ENCODE peak calls at places on chromosomes 6 and 20, in ten cellular contexts. One of them, this sample, is unnamed.

GRCh38 chr6:139939189-139939979 is 564.9 kb upstream of the CITED2 start:
- DNase-seq in fibroblast of mammary gland: no peak
- DNase-seq in activated gamma-delta T cell treated with anti-CD3 and anti-CD28 coated beads, Interleukin-2, amount 50 U/mL, for 16 hours: no peak
- DNase-seq in mesothelial cell of epicardium: no peak
- DNase-seq in GM13976: peak
- DNase-seq in aorta: no peak
- DNase-seq in CD8-positive, alpha-beta T cell: no peak
- DNase-seq in GM12865: peak
- DNase-seq in DMS 273 treated with DMSO at 0.1 percent for 48 hours: no peak
- DNase-seq in CD4-positive, CD25-positive, alpha-beta regulatory T cell: no peak
- DNase-seq in this sample: peak

GRCh38 chr20:17705916-17706315 is 6.2 kb downstream of the BANF2 start:
- DNase-seq in DMS 273 treated with DMSO at 0.1 percent for 48 hours: no peak
- DNase-seq in CD8-positive, alpha-beta T cell: no peak
- DNase-seq in GM13976: no peak
- DNase-seq in GM12865: no peak
- DNase-seq in activated gamma-delta T cell treated with anti-CD3 and anti-CD28 coated beads, Interleukin-2, amount 50 U/mL, for 16 hours: no peak
- DNase-seq in aorta: no peak
- DNase-seq in mesothelial cell of epicardium: no peak
- DNase-seq in fibroblast of mammary gland: no peak
- DNase-seq in CD4-positive, CD25-positive, alpha-beta regulatory T cell: no peak
- DNase-seq in this sample: no peak

GRCh38 chr20:58992911-58993310 is 11.9 kb downstream of the NELFCD start:
- DNase-seq in CD4-positive, CD25-positive, alpha-beta regulatory T cell: no peak
- DNase-seq in mesothelial cell of epicardium: no peak
- DNase-seq in GM12865: no peak
- DNase-seq in fibroblast of mammary gland: no peak
- DNase-seq in activated gamma-delta T cell treated with anti-CD3 and anti-CD28 coated beads, Interleukin-2, amount 50 U/mL, for 16 hours: no peak
- DNase-seq in aorta: no peak
- DNase-seq in GM13976: no peak
- DNase-seq in DMS 273 treated with DMSO at 0.1 percent for 48 hours: no peak
- DNase-seq in CD8-positive, alpha-beta T cell: no peak
- DNase-seq in this sample: no peak

GRCh38 chr6:116405147-116405546 is 34.4 kb downstream of the DSE start:
- DNase-seq in fibroblast of mammary gland: peak
- DNase-seq in aorta: no peak
- DNase-seq in activated gamma-delta T cell treated with anti-CD3 and anti-CD28 coated beads, Interleukin-2, amount 50 U/mL, for 16 hours: no peak
- DNase-seq in CD4-positive, CD25-positive, alpha-beta regulatory T cell: no peak
- DNase-seq in GM12865: peak
- DNase-seq in DMS 273 treated with DMSO at 0.1 percent for 48 hours: no peak
- DNase-seq in GM13976: peak
- DNase-seq in CD8-positive, alpha-beta T cell: no peak
- DNase-seq in mesothelial cell of epicardium: no peak
- DNase-seq in this sample: no peak

GRCh38 chr6:45289751-45290514 is 38.2 kb upstream of the RUNX2 start:
- DNase-seq in fibroblast of mammary gland: no peak
- DNase-seq in DMS 273 treated with DMSO at 0.1 percent for 48 hours: no peak
- DNase-seq in mesothelial cell of epicardium: no peak
- DNase-seq in GM13976: no peak
- DNase-seq in GM12865: no peak
- DNase-seq in aorta: no peak
- DNase-seq in CD4-positive, CD25-positive, alpha-beta regulatory T cell: no peak
- DNase-seq in activated gamma-delta T cell treated with anti-CD3 and anti-CD28 coated beads, Interleukin-2, amount 50 U/mL, for 16 hours: no peak
- DNase-seq in CD8-positive, alpha-beta T cell: no peak
- DNase-seq in this sample: no peak

GRCh38 chr6:156396791-156397418 is 380.3 kb upstream of the ARID1B start:
- DNase-seq in DMS 273 treated with DMSO at 0.1 percent for 48 hours: no peak
- DNase-seq in aorta: no peak
- DNase-seq in mesothelial cell of epicardium: no peak
- DNase-seq in fibroblast of mammary gland: no peak
- DNase-seq in activated gamma-delta T cell treated with anti-CD3 and anti-CD28 coated beads, Interleukin-2, amount 50 U/mL, for 16 hours: no peak
- DNase-seq in GM13976: peak
- DNase-seq in CD4-positive, CD25-positive, alpha-beta regulatory T cell: peak
- DNase-seq in GM12865: no peak
- DNase-seq in CD8-positive, alpha-beta T cell: no peak
- DNase-seq in this sample: peak

GRCh38 chr20:9590189-9590588 is 75.8 kb downstream of the LAMP5 start:
- DNase-seq in activated gamma-delta T cell treated with anti-CD3 and anti-CD28 coated beads, Interleukin-2, amount 50 U/mL, for 16 hours: no peak
- DNase-seq in aorta: no peak
- DNase-seq in CD8-positive, alpha-beta T cell: no peak
- DNase-seq in DMS 273 treated with DMSO at 0.1 percent for 48 hours: no peak
- DNase-seq in fibroblast of mammary gland: peak
- DNase-seq in CD4-positive, CD25-positive, alpha-beta regulatory T cell: no peak
- DNase-seq in GM12865: peak
- DNase-seq in GM13976: no peak
- DNase-seq in mesothelial cell of epicardium: no peak
- DNase-seq in this sample: no peak

GRCh38 chr6:41059569-41059968 is 6.6 kb downstream of the APOBEC2 start:
- DNase-seq in mesothelial cell of epicardium: no peak
- DNase-seq in GM12865: no peak
- DNase-seq in aorta: no peak
- DNase-seq in CD4-positive, CD25-positive, alpha-beta regulatory T cell: no peak
- DNase-seq in GM13976: no peak
- DNase-seq in CD8-positive, alpha-beta T cell: no peak
- DNase-seq in activated gamma-delta T cell treated with anti-CD3 and anti-CD28 coated beads, Interleukin-2, amount 50 U/mL, for 16 hours: no peak
- DNase-seq in fibroblast of mammary gland: peak
- DNase-seq in DMS 273 treated with DMSO at 0.1 percent for 48 hours: no peak
- DNase-seq in this sample: no peak

GRCh38 chr6:30544666-30545272 is 11.5 kb downstream of the GNL1 start:
- DNase-seq in activated gamma-delta T cell treated with anti-CD3 and anti-CD28 coated beads, Interleukin-2, amount 50 U/mL, for 16 hours: no peak
- DNase-seq in fibroblast of mammary gland: peak
- DNase-seq in mesothelial cell of epicardium: no peak
- DNase-seq in CD4-positive, CD25-positive, alpha-beta regulatory T cell: no peak
- DNase-seq in DMS 273 treated with DMSO at 0.1 percent for 48 hours: peak
- DNase-seq in GM12865: peak
- DNase-seq in aorta: no peak
- DNase-seq in GM13976: peak
- DNase-seq in CD8-positive, alpha-beta T cell: no peak
- DNase-seq in this sample: peak

GRCh38 chr6:130156908-130157307 is 65.8 kb downstream of the SAMD3 start:
- DNase-seq in GM13976: no peak
- DNase-seq in fibroblast of mammary gland: no peak
- DNase-seq in GM12865: no peak
- DNase-seq in CD8-positive, alpha-beta T cell: no peak
- DNase-seq in CD4-positive, CD25-positive, alpha-beta regulatory T cell: no peak
- DNase-seq in mesothelial cell of epicardium: no peak
- DNase-seq in DMS 273 treated with DMSO at 0.1 percent for 48 hours: no peak
- DNase-seq in aorta: no peak
- DNase-seq in activated gamma-delta T cell treated with anti-CD3 and anti-CD28 coated beads, Interleukin-2, amount 50 U/mL, for 16 hours: no peak
- DNase-seq in this sample: no peak

GRCh38 chr6:37607949-37608348 is 89.7 kb downstream of the MDGA1 start:
- DNase-seq in GM13976: no peak
- DNase-seq in GM12865: no peak
- DNase-seq in aorta: no peak
- DNase-seq in DMS 273 treated with DMSO at 0.1 percent for 48 hours: peak
- DNase-seq in mesothelial cell of epicardium: no peak
- DNase-seq in activated gamma-delta T cell treated with anti-CD3 and anti-CD28 coated beads, Interleukin-2, amount 50 U/mL, for 16 hours: no peak
- DNase-seq in fibroblast of mammary gland: peak
- DNase-seq in CD4-positive, CD25-positive, alpha-beta regulatory T cell: no peak
- DNase-seq in CD8-positive, alpha-beta T cell: no peak
- DNase-seq in this sample: peak

GRCh38 chr6:98343004-98343403 is 491.4 kb upstream of the POU3F2 start:
- DNase-seq in fibroblast of mammary gland: no peak
- DNase-seq in DMS 273 treated with DMSO at 0.1 percent for 48 hours: no peak
- DNase-seq in CD4-positive, CD25-positive, alpha-beta regulatory T cell: no peak
- DNase-seq in CD8-positive, alpha-beta T cell: no peak
- DNase-seq in GM13976: no peak
- DNase-seq in aorta: no peak
- DNase-seq in mesothelial cell of epicardium: no peak
- DNase-seq in GM12865: no peak
- DNase-seq in activated gamma-delta T cell treated with anti-CD3 and anti-CD28 coated beads, Interleukin-2, amount 50 U/mL, for 16 hours: no peak
- DNase-seq in this sample: no peak

This sample was measured in iPS-NIHi11.